ENCODE peak calls at places on chromosomes 12 and 14, in four cellular contexts. C is GM23248, U is neuronal stem cell, F is colonic mucosa. Z is an unnamed sample.

GRCh38 chr12:31019561-31020308 is 53.9 kb upstream of the DDX11 start:
- DNase-seq in U (no peak), F (no peak), C (no peak), Z (no peak)

GRCh38 chr12:119354187-119354586 is 19.7 kb downstream of the CCDC60 start:
- DNase-seq in F (no peak), U (no peak), C (no peak), Z (no peak)

GRCh38 chr14:93007225-93007997 is 84.5 kb downstream of the CHGA start:
- DNase-seq in U (no peak), F (peak; percentile 56), C (peak; percentile 96), Z (peak; percentile 89)

GRCh38 chr14:75126121-75126544 is 715 bp downstream of the NEK9 start:
- DNase-seq in C (peak; percentile 32), F (no peak), U (no peak), Z (no peak)

GRCh38 chr12:120639771-120640721 is at the start of gene CABP1:
- DNase-seq in F (peak; percentile 64), C (no peak), U (peak; percentile 54), Z (no peak)

GRCh38 chr12:65461017-65461416 is 182.5 kb downstream of the MSRB3 start:
- DNase-seq in F (no peak), C (no peak), U (no peak), Z (no peak)

GRCh38 chr12:91926810-91927209 is 218.8 kb downstream of the BTG1 start:
- DNase-seq in U (no peak), C (peak; percentile 48), F (no peak), Z (no peak)

GRCh38 chr14:103436533-103436932 is 51.3 kb downstream of the MARK3 start:
- DNase-seq in U (no peak), F (no peak), C (peak; percentile 64), Z (peak; percentile 56)

GRCh38 chr12:15209782-15210181 is 11.4 kb downstream of the RERG start:
- DNase-seq in F (no peak), C (peak; percentile 72), U (no peak), Z (peak; percentile 61)

GRCh38 chr12:124422570-124423523 is 128.0 kb downstream of the RFLNA start:
- DNase-seq in U (no peak), F (peak; percentile 94), C (peak; percentile 97), Z (peak; percentile 98)

GRCh38 chr12:8064131-8064530 is 2.0 kb downstream of the C3AR1 start:
- DNase-seq in U (no peak), C (no peak), F (no peak), Z (no peak)

GRCh38 chr12:40032433-40033259 is 73.2 kb downstream of the SLC2A13 start:
- DNase-seq in C (no peak), F (no peak), U (no peak), Z (no peak)

GRCh38 chr12:31756977-31757420 is 28.2 kb upstream of the AMN1 start:
- DNase-seq in F (peak; percentile 40), U (no peak), C (peak; percentile 29), Z (peak; percentile 21)

GRCh38 chr14:101126376-101127130 is 223.0 kb upstream of the RTL1 start:
- DNase-seq in U (no peak), C (no peak), F (no peak), Z (no peak)

GRCh38 chr12:75641031-75641780 is 129.8 kb upstream of the KRR1 start:
- DNase-seq in C (peak; percentile 91), F (no peak), U (no peak), Z (no peak)

GRCh38 chr14:103142031-103142430 is 18.8 kb downstream of the TNFAIP2 start:
- DNase-seq in U (no peak), F (no peak), C (no peak), Z (no peak)

GRCh38 chr12:39692258-39692853 is 72.8 kb upstream of the ABCD2 start:
- DNase-seq in F (no peak), U (no peak), C (peak; percentile 32), Z (no peak)

GRCh38 chr12:132400011-132400641 is 70.7 kb upstream of the GALNT9 start:
- DNase-seq in F (no peak), U (no peak), C (peak; percentile 17), Z (no peak)

GRCh38 chr12:39846971-39847661 is 227.5 kb upstream of the ABCD2 start:
- DNase-seq in C (peak; percentile 15), U (no peak), F (no peak), Z (no peak)

GRCh38 chr12:6638305-6638704 is 2.5 kb upstream of the LPAR5 start:
- DNase-seq in U (no peak), C (no peak), F (no peak), Z (no peak)

GRCh38 chr12:102816816-102817434 is 100.1 kb downstream of the PAH start:
- DNase-seq in U (no peak), F (no peak), C (peak; percentile 74), Z (no peak)

GRCh38 chr14:46250113-46250703 is 401.4 kb downstream of the RPL10L start:
- DNase-seq in F (no peak), U (no peak), C (peak; percentile 42), Z (no peak)

GRCh38 chr12:88579941-88580871 is at the start of gene KITLG:
- DNase-seq in U (peak; percentile 84), C (peak; percentile 95), F (peak; percentile 88), Z (peak; percentile 85)

GRCh38 chr12:88578821-88579518 is 1.3 kb downstream of the KITLG start:
- DNase-seq in U (peak; percentile 31), C (peak; percentile 60), F (peak; percentile 78), Z (peak; percentile 28)

GRCh38 chr12:88577537-88577936 is 2.7 kb downstream of the KITLG start:
- DNase-seq in F (no peak), C (peak; percentile 67), U (no peak), Z (no peak)

GRCh38 chr12:88579572-88579940 is 715 bp downstream of the KITLG start:
- DNase-seq in F (peak; percentile 67), U (no peak), C (peak; percentile 71), Z (peak; percentile 66)

GRCh38 chr12:88578274-88578673 is 2.0 kb downstream of the KITLG start:
- DNase-seq in F (no peak), C (peak; percentile 56), U (no peak), Z (no peak)
- H3K4me3 ChIP-seq in F (peak overlapping the region; percentile 83), C (peak overlapping the region; percentile 95), U (peak overlapping the region; percentile 85), Z (peak overlapping the region; percentile 88)

GRCh38 chr14:69675246-69675583 is 63.8 kb downstream of the SUSD6 start:
- DNase-seq in C (peak; percentile 26), U (no peak), F (no peak), Z (no peak)

GRCh38 chr14:69672372-69672771 is 61.0 kb downstream of the SUSD6 start:
- DNase-seq in U (no peak), C (no peak), F (no peak), Z (no peak)

GRCh38 chr14:69674546-69675245 is 63.3 kb downstream of the SUSD6 start:
- DNase-seq in U (no peak), C (no peak), F (no peak), Z (no peak)

GRCh38 chr14:69673099-69673498 is 61.7 kb downstream of the SUSD6 start:
- DNase-seq in C (no peak), U (no peak), F (no peak), Z (no peak)

DNA sequence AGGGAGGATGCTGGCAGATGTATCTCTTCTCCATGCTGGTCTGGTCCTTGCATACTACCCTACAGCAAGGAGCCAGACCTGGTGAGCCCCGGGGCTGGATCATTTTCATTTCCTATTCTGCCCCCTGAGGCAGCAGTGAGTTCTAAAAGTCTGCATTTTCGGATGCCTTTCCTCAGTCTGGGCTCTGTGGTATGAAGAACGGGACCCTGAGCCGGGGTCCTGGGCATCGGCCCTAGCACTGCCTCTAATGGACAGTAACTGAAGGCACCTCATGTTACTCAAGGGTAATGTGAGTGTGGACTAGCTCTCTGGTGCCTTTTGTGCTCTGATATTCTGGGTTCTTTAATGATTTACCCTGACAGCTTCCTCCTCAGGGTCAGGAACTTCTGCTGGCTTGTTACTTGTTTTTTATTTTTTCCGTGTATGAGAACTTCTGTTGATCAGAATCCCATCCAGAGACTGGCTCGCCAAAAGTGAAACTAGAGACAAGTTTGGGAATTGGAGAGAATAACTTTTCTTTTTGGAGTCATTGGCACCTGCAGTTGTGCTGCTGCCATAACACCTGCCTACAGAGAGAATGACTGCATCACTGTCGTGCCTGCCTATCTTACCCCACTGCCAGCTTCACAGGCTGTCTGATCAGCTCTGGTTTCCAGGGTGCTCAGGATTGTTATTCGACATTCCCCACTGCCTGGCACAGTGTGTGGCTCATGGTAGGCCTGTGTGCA is 62.3 kb downstream of the SUSD6 start:
- DNase-seq in F (no peak), C (no peak), U (no peak), Z (no peak)
- H3K4me3 ChIP-seq in F (no peak overlapping the region), C (no peak overlapping the region), U (no peak overlapping the region), Z (no peak overlapping the region)

GRCh38 chr12:117034691-117035090 is 64.5 kb downstream of the TESC start:
- DNase-seq in C (no peak), U (no peak), F (no peak), Z (no peak)

GRCh38 chr12:117031843-117032592 is 67.2 kb downstream of the TESC start:
- DNase-seq in F (no peak), U (no peak), C (no peak), Z (no peak)

GRCh38 chr12:117032593-117033381 is 66.4 kb downstream of the TESC start:
- DNase-seq in C (peak; percentile 66), F (no peak), U (no peak), Z (no peak)

GRCh38 chr12:117034249-117034648 is 65.0 kb downstream of the TESC start:
- DNase-seq in F (no peak), C (no peak), U (no peak), Z (no peak)

DNA sequence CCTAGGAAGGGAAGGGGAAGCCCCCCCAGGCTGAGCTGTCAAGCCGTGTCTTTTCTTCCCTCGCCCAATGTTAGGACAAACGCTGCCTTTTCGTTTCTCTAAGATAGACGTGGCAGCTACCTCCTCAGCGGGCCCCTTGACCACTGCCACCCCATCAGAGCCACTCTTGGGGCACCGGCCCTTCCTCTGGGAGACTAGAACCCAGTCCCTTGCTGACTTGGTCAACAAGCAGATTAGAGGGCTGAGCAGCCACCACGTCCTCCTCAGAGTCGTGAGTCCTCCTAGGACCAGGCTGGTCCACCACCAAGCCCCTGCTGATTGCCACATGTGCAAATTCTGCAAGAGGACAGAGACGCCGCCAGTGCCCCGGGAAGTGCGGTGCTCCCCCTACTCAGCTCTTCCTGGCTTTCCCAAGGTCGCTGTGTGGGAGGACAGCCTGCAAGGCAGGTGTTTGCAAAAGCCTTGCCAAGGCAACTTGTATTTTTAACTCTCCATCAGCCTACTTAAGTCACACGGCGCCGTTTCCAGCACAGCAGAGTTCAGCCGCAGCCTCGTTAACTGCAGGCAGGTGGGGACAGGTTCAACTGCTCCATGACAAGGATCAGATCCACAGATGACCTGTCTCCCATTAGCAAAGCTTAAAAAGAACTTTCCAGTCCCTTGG is 65.7 kb downstream of the TESC start:
- DNase-seq in F (no peak), C (no peak), U (no peak), Z (no peak)
- H3K4me3 ChIP-seq in F (no peak overlapping the region), C (no peak overlapping the region), U (no peak overlapping the region), Z (no peak overlapping the region)

GRCh38 chr14:104610749-104611310 is 6.3 kb upstream of the TMEM179 start:
- DNase-seq in U (no peak), F (no peak), C (no peak), Z (no peak)
- H3K4me3 ChIP-seq in U (no peak overlapping the region), F (no peak overlapping the region), C (no peak overlapping the region), Z (no peak overlapping the region)

GRCh38 chr12:129877383-129877782 is 26.4 kb downstream of the TMEM132D start:
- DNase-seq in U (no peak), F (no peak), C (no peak), Z (no peak)

GRCh38 chr12:129871991-129872969 is 31.5 kb downstream of the TMEM132D start:
- DNase-seq in C (no peak), F (no peak), U (peak; percentile 82), Z (no peak)

GRCh38 chr12:129870796-129871195 is 33.0 kb downstream of the TMEM132D start:
- DNase-seq in F (no peak), U (peak; percentile 0), C (no peak), Z (no peak)

GRCh38 chr12:129870146-129870545 is 33.7 kb downstream of the TMEM132D start:
- DNase-seq in U (no peak), C (no peak), F (no peak), Z (no peak)

GRCh38 chr12:129873458-129873857 is 30.4 kb downstream of the TMEM132D start:
- DNase-seq in U (peak; percentile 26), C (no peak), F (no peak), Z (no peak)
- H3K4me3 ChIP-seq in U (no peak overlapping the region), C (no peak overlapping the region), F (no peak overlapping the region), Z (no peak overlapping the region)